ENCODE peak calls at places on chromosomes 1 and 21, in six cellular contexts. One of them, this sample, is unnamed.

GRCh38 chr1:164767257-164768044 is 208.5 kb downstream of the PBX1 start:
- DNase-seq in prostate gland: no peak
- DNase-seq in fibroblast of villous mesenchyme: peak; percentile 97
- DNase-seq in BE2C: no peak
- DNase-seq in CD8-positive, alpha-beta T cell: no peak
- DNase-seq in pancreas: no peak
- DNase-seq in this sample: peak; percentile 99

GRCh38 chr1:86912501-86912900 is 1.4 kb downstream of the SELENOF start:
- DNase-seq in CD8-positive, alpha-beta T cell: no peak
- DNase-seq in pancreas: no peak
- DNase-seq in BE2C: no peak
- DNase-seq in fibroblast of villous mesenchyme: peak; percentile 43
- DNase-seq in prostate gland: no peak
- DNase-seq in this sample: peak; percentile 19

GRCh38 chr1:167136191-167136614 is 42.3 kb downstream of the STYXL2 start:
- DNase-seq in BE2C: peak; percentile 37
- DNase-seq in prostate gland: no peak
- DNase-seq in pancreas: no peak
- DNase-seq in fibroblast of villous mesenchyme: peak; percentile 47
- DNase-seq in CD8-positive, alpha-beta T cell: no peak
- DNase-seq in this sample: peak; percentile 87

GRCh38 chr1:228161381-228161780 is 4.2 kb upstream of the IBA57 start:
- DNase-seq in pancreas: no peak
- DNase-seq in BE2C: no peak
- DNase-seq in prostate gland: no peak
- DNase-seq in fibroblast of villous mesenchyme: no peak
- DNase-seq in CD8-positive, alpha-beta T cell: no peak
- DNase-seq in this sample: no peak

GRCh38 chr1:58805716-58806571 is 22.1 kb upstream of the JUN start:
- DNase-seq in fibroblast of villous mesenchyme: no peak
- DNase-seq in BE2C: no peak
- DNase-seq in pancreas: no peak
- DNase-seq in prostate gland: no peak
- DNase-seq in CD8-positive, alpha-beta T cell: no peak
- DNase-seq in this sample: no peak

GRCh38 chr1:207282496-207283380 is 38.7 kb upstream of the CD55 start:
- DNase-seq in fibroblast of villous mesenchyme: peak; percentile 87
- DNase-seq in BE2C: no peak
- DNase-seq in prostate gland: no peak
- DNase-seq in CD8-positive, alpha-beta T cell: no peak
- DNase-seq in pancreas: no peak
- DNase-seq in this sample: peak; percentile 66

GRCh38 chr1:86466109-86466844 is 2.5 kb upstream of the CLCA1 start:
- DNase-seq in pancreas: no peak
- DNase-seq in CD8-positive, alpha-beta T cell: no peak
- DNase-seq in prostate gland: no peak
- DNase-seq in fibroblast of villous mesenchyme: no peak
- DNase-seq in BE2C: no peak
- DNase-seq in this sample: no peak

GRCh38 chr1:19028546-19029129 is 72.2 kb upstream of the IFFO2 start:
- DNase-seq in BE2C: no peak
- DNase-seq in prostate gland: no peak
- DNase-seq in fibroblast of villous mesenchyme: no peak
- DNase-seq in CD8-positive, alpha-beta T cell: no peak
- DNase-seq in pancreas: peak; percentile 10
- DNase-seq in this sample: no peak

GRCh38 chr1:187956975-187957374 is 1128.2 kb downstream of the PLA2G4A start:
- DNase-seq in prostate gland: no peak
- DNase-seq in BE2C: no peak
- DNase-seq in CD8-positive, alpha-beta T cell: no peak
- DNase-seq in fibroblast of villous mesenchyme: no peak
- DNase-seq in pancreas: no peak
- DNase-seq in this sample: no peak

GRCh38 chr1:90384152-90384650 is 332.9 kb downstream of the BARHL2 start:
- DNase-seq in fibroblast of villous mesenchyme: no peak
- DNase-seq in pancreas: no peak
- DNase-seq in prostate gland: no peak
- DNase-seq in CD8-positive, alpha-beta T cell: no peak
- DNase-seq in BE2C: no peak
- DNase-seq in this sample: no peak

GRCh38 chr21:30104246-30104645 is 62.4 kb downstream of the CLDN17 start:
- DNase-seq in prostate gland: no peak
- DNase-seq in BE2C: no peak
- DNase-seq in fibroblast of villous mesenchyme: no peak
- DNase-seq in CD8-positive, alpha-beta T cell: no peak
- DNase-seq in pancreas: no peak
- DNase-seq in this sample: no peak

GRCh38 chr1:209777587-209777986 is 6.8 kb downstream of the C1orf74 start:
- DNase-seq in pancreas: no peak
- DNase-seq in CD8-positive, alpha-beta T cell: no peak
- DNase-seq in BE2C: no peak
- DNase-seq in prostate gland: no peak
- DNase-seq in fibroblast of villous mesenchyme: no peak
- DNase-seq in this sample: no peak

GRCh38 chr1:15283500-15283899 is 36.5 kb downstream of the FHAD1 start:
- DNase-seq in prostate gland: peak; percentile 66
- DNase-seq in pancreas: no peak
- DNase-seq in fibroblast of villous mesenchyme: no peak
- DNase-seq in BE2C: peak; percentile 26
- DNase-seq in CD8-positive, alpha-beta T cell: no peak
- DNase-seq in this sample: no peak

GRCh38 chr1:221098462-221099406 is 219.5 kb downstream of the HLX start:
- DNase-seq in fibroblast of villous mesenchyme: no peak
- DNase-seq in BE2C: no peak
- DNase-seq in CD8-positive, alpha-beta T cell: no peak
- DNase-seq in pancreas: no peak
- DNase-seq in prostate gland: no peak
- DNase-seq in this sample: no peak

GRCh38 chr1:214977133-214977532 is 105.4 kb upstream of the KCNK2 start:
- DNase-seq in prostate gland: no peak
- DNase-seq in CD8-positive, alpha-beta T cell: no peak
- DNase-seq in fibroblast of villous mesenchyme: peak; percentile 37
- DNase-seq in BE2C: no peak
- DNase-seq in pancreas: no peak
- DNase-seq in this sample: peak; percentile 81

GRCh38 chr21:41164052-41164451 is 3.9 kb upstream of the BACE2 start:
- DNase-seq in pancreas: no peak
- DNase-seq in BE2C: no peak
- DNase-seq in CD8-positive, alpha-beta T cell: no peak
- DNase-seq in fibroblast of villous mesenchyme: no peak
- DNase-seq in prostate gland: no peak
- DNase-seq in this sample: no peak

GRCh38 chr21:46207920-46208571 is 20.5 kb downstream of the LSS start:
- DNase-seq in CD8-positive, alpha-beta T cell: no peak
- DNase-seq in prostate gland: no peak
- DNase-seq in BE2C: peak; percentile 8
- DNase-seq in fibroblast of villous mesenchyme: no peak
- DNase-seq in pancreas: no peak
- DNase-seq in this sample: no peak

GRCh38 chr21:38768385-38769071 is 37.2 kb upstream of the ETS2 start:
- DNase-seq in fibroblast of villous mesenchyme: peak; percentile 99
- DNase-seq in prostate gland: no peak
- DNase-seq in BE2C: no peak
- DNase-seq in CD8-positive, alpha-beta T cell: peak; percentile 59
- DNase-seq in pancreas: no peak
- DNase-seq in this sample: peak; percentile 94

GRCh38 chr21:42818328-42818749 is 61.0 kb downstream of the WDR4 start:
- DNase-seq in CD8-positive, alpha-beta T cell: peak; percentile 83
- DNase-seq in prostate gland: peak; percentile 66
- DNase-seq in fibroblast of villous mesenchyme: peak; percentile 60
- DNase-seq in pancreas: peak; percentile 39
- DNase-seq in BE2C: peak; percentile 60
- DNase-seq in this sample: peak; percentile 71

GRCh38 chr1:56387071-56387747 is 192.2 kb downstream of the PLPP3 start:
- DNase-seq in prostate gland: no peak
- DNase-seq in fibroblast of villous mesenchyme: no peak
- DNase-seq in BE2C: no peak
- DNase-seq in CD8-positive, alpha-beta T cell: no peak
- DNase-seq in pancreas: no peak
- DNase-seq in this sample: no peak

GRCh38 chr1:156212833-156213643 is at the start of gene PMF1:
- DNase-seq in pancreas: peak; percentile 97
- DNase-seq in fibroblast of villous mesenchyme: peak; percentile 97
- DNase-seq in CD8-positive, alpha-beta T cell: peak; percentile 95
- DNase-seq in BE2C: peak; percentile 99
- DNase-seq in prostate gland: peak; percentile 98
- DNase-seq in this sample: peak; percentile 97

GRCh38 chr1:93775224-93775623 is 93.6 kb upstream of the BCAR3 start:
- DNase-seq in BE2C: no peak
- DNase-seq in fibroblast of villous mesenchyme: no peak
- DNase-seq in prostate gland: peak; percentile 40
- DNase-seq in CD8-positive, alpha-beta T cell: no peak
- DNase-seq in pancreas: no peak
- DNase-seq in this sample: no peak

GRCh38 chr1:102550729-102551384 is 554.1 kb upstream of the OLFM3 start:
- DNase-seq in BE2C: peak; percentile 69
- DNase-seq in pancreas: no peak
- DNase-seq in CD8-positive, alpha-beta T cell: no peak
- DNase-seq in prostate gland: no peak
- DNase-seq in fibroblast of villous mesenchyme: peak; percentile 10
- DNase-seq in this sample: peak; percentile 51
- TF ChIP-seq CTCF in BE2C: peak; percentile 66
- TF ChIP-seq CTCF in pancreas: no peak
- TF ChIP-seq CTCF in CD8-positive, alpha-beta T cell: no peak
- TF ChIP-seq CTCF in prostate gland: no peak
- TF ChIP-seq CTCF in fibroblast of villous mesenchyme: peak; percentile 47
- TF ChIP-seq CTCF in this sample: peak; percentile 68

GRCh38 chr1:115567431-115567830 is 74.3 kb upstream of the VANGL1 start:
- DNase-seq in CD8-positive, alpha-beta T cell: no peak
- DNase-seq in prostate gland: no peak
- DNase-seq in fibroblast of villous mesenchyme: no peak
- DNase-seq in BE2C: no peak
- DNase-seq in pancreas: no peak
- DNase-seq in this sample: no peak

GRCh38 chr1:115559987-115560386 is 81.8 kb upstream of the VANGL1 start:
- DNase-seq in BE2C: no peak
- DNase-seq in fibroblast of villous mesenchyme: no peak
- DNase-seq in pancreas: no peak
- DNase-seq in CD8-positive, alpha-beta T cell: no peak
- DNase-seq in prostate gland: no peak
- DNase-seq in this sample: no peak

GRCh38 chr1:115565353-115565752 is 76.4 kb upstream of the VANGL1 start:
- DNase-seq in prostate gland: no peak
- DNase-seq in pancreas: no peak
- DNase-seq in fibroblast of villous mesenchyme: no peak
- DNase-seq in BE2C: no peak
- DNase-seq in CD8-positive, alpha-beta T cell: no peak
- DNase-seq in this sample: no peak

GRCh38 chr1:115565789-115566188 is 76.0 kb upstream of the VANGL1 start:
- DNase-seq in pancreas: no peak
- DNase-seq in CD8-positive, alpha-beta T cell: no peak
- DNase-seq in BE2C: no peak
- DNase-seq in fibroblast of villous mesenchyme: no peak
- DNase-seq in prostate gland: no peak
- DNase-seq in this sample: no peak

DNA sequence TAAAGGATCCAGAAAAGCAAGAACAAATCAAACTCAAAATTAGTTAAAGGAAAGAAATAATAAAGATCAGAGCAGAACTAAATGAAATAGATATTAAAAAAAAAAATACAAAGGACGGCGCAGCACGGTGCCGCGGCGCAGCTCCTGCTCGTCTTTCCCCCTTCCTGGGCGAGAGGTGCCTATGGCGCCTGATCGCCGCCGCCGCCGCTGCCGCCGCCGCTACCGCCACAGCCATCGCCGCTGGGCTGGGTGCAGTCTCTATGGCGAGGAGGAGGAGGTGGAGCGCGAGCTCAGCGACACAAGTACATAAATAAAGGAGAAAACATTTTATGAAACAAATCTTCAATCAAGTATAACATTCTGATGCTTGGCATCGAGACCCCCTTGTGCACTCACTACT is 77.6 kb upstream of the VANGL1 start:
- DNase-seq in fibroblast of villous mesenchyme: no peak
- DNase-seq in CD8-positive, alpha-beta T cell: no peak
- DNase-seq in prostate gland: no peak
- DNase-seq in BE2C: peak; percentile 18
- DNase-seq in pancreas: no peak
- DNase-seq in this sample: no peak
- H3K4me3 ChIP-seq in fibroblast of villous mesenchyme: no peak overlapping the region
- H3K4me3 ChIP-seq in CD8-positive, alpha-beta T cell: no peak overlapping the region
- H3K4me3 ChIP-seq in prostate gland: no peak overlapping the region
- H3K4me3 ChIP-seq in BE2C: no peak overlapping the region
- H3K4me3 ChIP-seq in pancreas: no peak overlapping the region
- H3K4me3 ChIP-seq in this sample: peak overlapping the region; percentile 40

GRCh38 chr1:43239484-43239883 is 30.3 kb upstream of the TMEM125 start:
- DNase-seq in BE2C: no peak
- DNase-seq in prostate gland: no peak
- DNase-seq in pancreas: no peak
- DNase-seq in fibroblast of villous mesenchyme: no peak
- DNase-seq in CD8-positive, alpha-beta T cell: no peak
- DNase-seq in this sample: no peak

GRCh38 chr1:43237131-43237530 is 32.7 kb upstream of the TMEM125 start:
- DNase-seq in prostate gland: no peak
- DNase-seq in BE2C: no peak
- DNase-seq in CD8-positive, alpha-beta T cell: no peak
- DNase-seq in pancreas: no peak
- DNase-seq in fibroblast of villous mesenchyme: no peak
- DNase-seq in this sample: no peak

GRCh38 chr1:43235451-43236121 is 34.2 kb upstream of the TMEM125 start:
- DNase-seq in prostate gland: peak; percentile 86
- DNase-seq in CD8-positive, alpha-beta T cell: peak; percentile 38
- DNase-seq in pancreas: no peak
- DNase-seq in fibroblast of villous mesenchyme: no peak
- DNase-seq in BE2C: no peak
- DNase-seq in this sample: no peak

GRCh38 chr1:43238991-43239469 is 30.8 kb upstream of the TMEM125 start:
- DNase-seq in BE2C: no peak
- DNase-seq in CD8-positive, alpha-beta T cell: peak; percentile 21
- DNase-seq in prostate gland: no peak
- DNase-seq in fibroblast of villous mesenchyme: no peak
- DNase-seq in pancreas: no peak
- DNase-seq in this sample: no peak

GRCh38 chr1:43238104-43238503 is 31.7 kb upstream of the TMEM125 start:
- DNase-seq in CD8-positive, alpha-beta T cell: peak; percentile 47
- DNase-seq in fibroblast of villous mesenchyme: peak; percentile 66
- DNase-seq in pancreas: peak; percentile 74
- DNase-seq in prostate gland: peak; percentile 52
- DNase-seq in BE2C: peak; percentile 46
- DNase-seq in this sample: peak; percentile 79
- TF ChIP-seq CTCF in CD8-positive, alpha-beta T cell: no peak
- TF ChIP-seq CTCF in fibroblast of villous mesenchyme: peak; percentile 80
- TF ChIP-seq CTCF in pancreas: peak; percentile 52
- TF ChIP-seq CTCF in prostate gland: peak; percentile 65
- TF ChIP-seq CTCF in BE2C: peak; percentile 60
- TF ChIP-seq CTCF in this sample: peak; percentile 94

GRCh38 chr1:66676616-66677298 is 75.5 kb upstream of the DYNLT5 start:
- DNase-seq in pancreas: no peak
- DNase-seq in BE2C: no peak
- DNase-seq in CD8-positive, alpha-beta T cell: no peak
- DNase-seq in fibroblast of villous mesenchyme: peak; percentile 94
- DNase-seq in prostate gland: no peak
- DNase-seq in this sample: peak; percentile 83
- H3K4me3 ChIP-seq in pancreas: no peak overlapping the region
- H3K4me3 ChIP-seq in BE2C: no peak overlapping the region
- H3K4me3 ChIP-seq in CD8-positive, alpha-beta T cell: no peak overlapping the region
- H3K4me3 ChIP-seq in fibroblast of villous mesenchyme: no peak overlapping the region
- H3K4me3 ChIP-seq in prostate gland: no peak overlapping the region
- H3K4me3 ChIP-seq in this sample: no peak overlapping the region

This sample was measured in choroid plexus epithelial cell.